ENCODE peak calls at places on chromosomes 2 and 18, in ten cellular contexts. E, O, V, S, X, R, Q, W, Z and H are unnamed samples.
A peak's percentile ranks its signal among the peaks of the same experiment; 100 is the strongest.

GRCh38 chr18:13558132-13558531 is 168.2 kb downstream of the FAM210A start:
- DNase-seq in V (no peak), E (no peak), Z (no peak), W (peak; percentile 47), Q (no peak), O (peak; percentile 76), S (peak; percentile 42), X (peak; percentile 7), R (peak; percentile 33), H (peak; percentile 52)

GRCh38 chr2:33104052-33104623 is 157.4 kb downstream of the LTBP1 start:
- DNase-seq in W (no peak), R (peak; percentile 49), E (no peak), V (no peak), Z (no peak), S (no peak), Q (no peak), X (peak; percentile 47), O (no peak), H (no peak)

GRCh38 chr2:221529943-221530652 is 42.0 kb downstream of the EPHA4 start:
- DNase-seq in V (no peak), Z (peak; percentile 30), Q (no peak), S (peak; percentile 70), R (peak; percentile 78), X (peak; percentile 78), E (peak; percentile 53), O (no peak), W (no peak), H (no peak)

GRCh38 chr18:43662657-43663056 is 385.4 kb upstream of the SYT4 start:
- DNase-seq in W (no peak), R (peak; percentile 50), O (no peak), X (peak; percentile 87), S (no peak), Z (no peak), E (no peak), V (no peak), Q (no peak), H (no peak)

GRCh38 chr2:177353084-177353483 is 39.5 kb upstream of the AGPS start:
- DNase-seq in R (no peak), W (no peak), E (no peak), X (no peak), Z (no peak), Q (no peak), O (no peak), V (no peak), S (no peak), H (no peak)

GRCh38 chr2:54204476-54204875 is 51.6 kb downstream of the TSPYL6 start:
- DNase-seq in V (no peak), Q (no peak), E (no peak), R (no peak), S (no peak), W (no peak), O (no peak), X (no peak), Z (no peak), H (peak; percentile 56)

GRCh38 chr2:29115797-29116781 is 874 bp downstream of the CLIP4 start:
- DNase-seq in V (peak; percentile 88), X (peak; percentile 51), O (peak; percentile 54), S (no peak), Z (peak; percentile 73), R (peak; percentile 81), E (peak; percentile 39), W (no peak), Q (no peak), H (no peak)

GRCh38 chr2:105812180-105813044 is 67.7 kb downstream of the NCK2 start:
- DNase-seq in O (peak; percentile 85), S (no peak), Q (no peak), R (peak; percentile 7), W (no peak), X (peak; percentile 51), E (peak; percentile 77), V (no peak), Z (no peak), H (peak; percentile 60)

GRCh38 chr2:73028841-73029240 is 42.7 kb downstream of the SFXN5 start:
- DNase-seq in E (peak; percentile 79), S (no peak), X (no peak), V (no peak), Q (no peak), O (no peak), W (no peak), Z (no peak), R (no peak), H (no peak)

GRCh38 chr2:198054299-198054698 is 249.9 kb downstream of the PLCL1 start:
- DNase-seq in W (peak; percentile 2), E (no peak), V (no peak), X (peak; percentile 24), O (peak; percentile 37), S (peak; percentile 18), Z (peak; percentile 20), R (peak; percentile 41), Q (no peak), H (peak; percentile 10)

GRCh38 chr2:24831216-24831615 is 38.0 kb downstream of the CENPO start:
- DNase-seq in Z (no peak), R (no peak), O (no peak), X (no peak), W (peak; percentile 9), E (no peak), V (peak; percentile 53), Q (no peak), S (no peak), H (no peak)

GRCh38 chr2:212535963-212536362 is 2.6 kb downstream of the ERBB4 start:
- DNase-seq in E (no peak), S (no peak), X (no peak), Q (no peak), R (peak; percentile 5), Z (no peak), O (no peak), V (no peak), W (no peak), H (no peak)

GRCh38 chr2:185757356-185757755 is 18.8 kb downstream of the FSIP2 start:
- DNase-seq in V (no peak), S (no peak), W (no peak), O (no peak), R (peak; percentile 35), E (no peak), X (no peak), Q (no peak), Z (no peak), H (no peak)

GRCh38 chr18:13494879-13495465 is 231.4 kb downstream of the FAM210A start:
- DNase-seq in W (no peak), X (no peak), R (no peak), Q (no peak), O (no peak), S (no peak), V (peak; percentile 12), E (no peak), Z (no peak), H (no peak)

GRCh38 chr2:41926614-41927580 is 120.9 kb upstream of the PKDCC start:
- DNase-seq in R (peak; percentile 52), Z (no peak), S (no peak), O (no peak), Q (no peak), W (no peak), E (no peak), X (peak; percentile 65), V (no peak), H (no peak)